ENCODE peak calls at places on chromosomes 7 and 10, in five cellular contexts. V, T, K, F and E are unnamed samples.

GRCh38 chr7:91064052-91064451 is 200.2 kb upstream of the FZD1 start:
- DNase-seq in T (no peak), V (no peak), F (no peak), K (no peak), E (no peak)

GRCh38 chr10:32957341-32958084 is 517 bp downstream of the ITGB1 start:
- DNase-seq in V (peak; percentile 85), T (peak; percentile 51), F (no peak), K (no peak), E (no peak)

GRCh38 chr10:78619244-78619851 is 449.4 kb upstream of the ZMIZ1 start:
- DNase-seq in T (no peak), V (no peak), K (no peak), F (no peak), E (no peak)

GRCh38 chr7:64888901-64889685 is 14.0 kb upstream of the ZNF273 start:
- DNase-seq in V (peak; percentile 77), K (no peak), T (no peak), F (no peak), E (no peak)

GRCh38 chr7:50312176-50312575 is 7.7 kb downstream of the IKZF1 start:
- DNase-seq in F (no peak), V (no peak), T (no peak), K (no peak), E (no peak)

GRCh38 chr10:49280001-49280408 is 19.0 kb upstream of the C10orf71 start:
- DNase-seq in F (no peak), V (no peak), K (no peak), T (no peak), E (no peak)

GRCh38 chr10:68462536-68462935 is 9.2 kb downstream of the DNA2 start:
- DNase-seq in K (no peak), F (no peak), T (no peak), V (no peak), E (no peak)

GRCh38 chr7:83861-84632 is 108.3 kb upstream of the FAM20C start:
- DNase-seq in K (no peak), T (peak; percentile 11), F (no peak), V (no peak), E (no peak)

GRCh38 chr7:107398161-107398560 is 71.7 kb upstream of the GPR22 start:
- DNase-seq in V (no peak), F (no peak), T (no peak), K (no peak), E (no peak)

GRCh38 chr10:5944389-5945202 is 32.7 kb downstream of the IL15RA start:
- DNase-seq in T (peak; percentile 97), F (no peak), K (peak; percentile 67), V (no peak), E (peak; percentile 61)

GRCh38 chr10:117226813-117227451 is 14.0 kb upstream of the SLC18A2 start:
- DNase-seq in K (peak; percentile 67), T (no peak), V (peak; percentile 69), F (no peak), E (peak; percentile 61)

GRCh38 chr10:124512040-124512428 is 50.4 kb downstream of the LHPP start:
- DNase-seq in K (no peak), F (no peak), V (no peak), T (no peak), E (no peak)

GRCh38 chr7:141242568-141242967 is 168.7 kb downstream of the TMEM178B start:
- DNase-seq in F (no peak), T (no peak), V (no peak), K (no peak), E (no peak)

GRCh38 chr7:29853072-29853471 is 46.8 kb downstream of the WIPF3 start:
- DNase-seq in F (no peak), V (no peak), T (no peak), K (no peak), E (no peak)

GRCh38 chr10:115956225-115957009 is 316.6 kb downstream of the GFRA1 start:
- DNase-seq in T (no peak), V (no peak), K (no peak), F (no peak), E (no peak)

GRCh38 chr10:59666310-59666709 is 43.3 kb downstream of the SLC16A9 start:
- DNase-seq in T (no peak), F (no peak), V (no peak), K (no peak), E (no peak)

GRCh38 chr7:13049946-13050345 is 362.5 kb downstream of the ARL4A start:
- DNase-seq in K (no peak), F (no peak), V (no peak), T (no peak), E (no peak)

GRCh38 chr10:98087309-98087708 is 47.1 kb upstream of the R3HCC1L start:
- DNase-seq in K (no peak), T (no peak), F (no peak), V (no peak), E (no peak)

GRCh38 chr10:101096378-101096777 is 34.6 kb downstream of the KAZALD1 start:
- DNase-seq in F (no peak), V (no peak), T (no peak), K (no peak), E (no peak)

GRCh38 chr10:59885430-59886134 is 20.8 kb downstream of the CCDC6 start:
- DNase-seq in F (peak; percentile 35), V (peak; percentile 20), K (no peak), T (no peak), E (no peak)

GRCh38 chr7:16447867-16448266 is 17.7 kb downstream of the SOSTDC1 start:
- DNase-seq in V (no peak), T (no peak), F (no peak), K (no peak), E (no peak)

GRCh38 chr10:58641708-58642107 is 129.0 kb downstream of the BICC1 start:
- DNase-seq in K (no peak), F (no peak), V (no peak), T (no peak), E (no peak)

GRCh38 chr10:116170815-116171250 is 102.2 kb downstream of the GFRA1 start:
- DNase-seq in T (no peak), K (no peak), F (no peak), V (no peak), E (no peak)

GRCh38 chr10:77049896-77050295 is 587.7 kb downstream of the KCNMA1 start:
- DNase-seq in K (no peak), T (no peak), F (no peak), V (no peak), E (no peak)

GRCh38 chr10:53314856-53315255 is 542.3 kb upstream of the MBL2 start:
- DNase-seq in F (no peak), V (no peak), K (no peak), T (no peak), E (peak; percentile 5)

GRCh38 chr10:88114368-88114767 is 250.9 kb downstream of the PTEN start:
- DNase-seq in T (no peak), K (peak; percentile 35), F (no peak), V (peak; percentile 45), E (no peak)

GRCh38 chr10:102597131-102597891 is 47.0 kb upstream of the TRIM8 start:
- DNase-seq in T (no peak), F (no peak), K (no peak), V (no peak), E (no peak)

GRCh38 chr10:102595914-102596313 is 48.4 kb upstream of the TRIM8 start:
- DNase-seq in V (no peak), F (no peak), K (no peak), T (no peak), E (no peak)

GRCh38 chr10:102596506-102596971 is 47.7 kb upstream of the TRIM8 start:
- DNase-seq in V (peak; percentile 65), K (peak; percentile 57), F (peak; percentile 56), T (peak; percentile 56), E (peak; percentile 65)

GRCh38 chr10:102593804-102594079 is 50.5 kb upstream of the TRIM8 start:
- DNase-seq in F (no peak), V (no peak), T (no peak), K (no peak), E (no peak)

DNA sequence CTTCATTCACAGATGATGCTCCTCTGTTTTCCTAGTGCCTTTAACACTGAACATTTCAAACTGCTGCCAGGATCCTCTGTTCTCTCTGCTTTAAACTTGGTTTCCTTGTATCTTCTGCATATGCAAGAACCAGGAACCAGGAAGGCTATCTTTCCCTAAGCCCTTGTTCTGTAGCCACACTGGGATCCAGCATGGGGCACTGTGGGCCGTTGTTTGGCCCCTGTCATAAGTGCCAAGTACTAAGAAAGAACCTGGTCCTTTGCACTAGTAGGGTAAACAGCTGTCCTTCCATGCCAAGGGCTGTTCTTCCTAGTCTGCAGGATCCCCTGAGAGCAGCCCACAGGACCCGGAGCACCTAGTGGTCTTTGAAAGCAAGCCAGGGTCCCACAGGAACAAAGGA is 49.0 kb upstream of the TRIM8 start:
- DNase-seq in K (no peak), T (no peak), V (no peak), F (no peak), E (no peak)
- TF ChIP-seq POLR2A in K (no peak), T (no peak), V (no peak), F (no peak), E (no peak)

GRCh38 chr7:100888988-100889760 is at the start of gene UFSP1:
- DNase-seq in V (no peak), K (peak; percentile 21), F (no peak), T (no peak), E (no peak)
- TF ChIP-seq POLR2A in V (peak; percentile 75), K (peak; percentile 46), F (peak; percentile 71), T (no peak), E (no peak)

GRCh38 chr7:138001529-138002095 is at the start of gene CREB3L2:
- DNase-seq in V (peak; percentile 87), K (no peak), T (peak; percentile 62), F (no peak), E (no peak)
- TF ChIP-seq POLR2A in V (peak; percentile 74), K (no peak), T (peak; percentile 67), F (peak; percentile 48), E (peak; percentile 17)

DNA sequence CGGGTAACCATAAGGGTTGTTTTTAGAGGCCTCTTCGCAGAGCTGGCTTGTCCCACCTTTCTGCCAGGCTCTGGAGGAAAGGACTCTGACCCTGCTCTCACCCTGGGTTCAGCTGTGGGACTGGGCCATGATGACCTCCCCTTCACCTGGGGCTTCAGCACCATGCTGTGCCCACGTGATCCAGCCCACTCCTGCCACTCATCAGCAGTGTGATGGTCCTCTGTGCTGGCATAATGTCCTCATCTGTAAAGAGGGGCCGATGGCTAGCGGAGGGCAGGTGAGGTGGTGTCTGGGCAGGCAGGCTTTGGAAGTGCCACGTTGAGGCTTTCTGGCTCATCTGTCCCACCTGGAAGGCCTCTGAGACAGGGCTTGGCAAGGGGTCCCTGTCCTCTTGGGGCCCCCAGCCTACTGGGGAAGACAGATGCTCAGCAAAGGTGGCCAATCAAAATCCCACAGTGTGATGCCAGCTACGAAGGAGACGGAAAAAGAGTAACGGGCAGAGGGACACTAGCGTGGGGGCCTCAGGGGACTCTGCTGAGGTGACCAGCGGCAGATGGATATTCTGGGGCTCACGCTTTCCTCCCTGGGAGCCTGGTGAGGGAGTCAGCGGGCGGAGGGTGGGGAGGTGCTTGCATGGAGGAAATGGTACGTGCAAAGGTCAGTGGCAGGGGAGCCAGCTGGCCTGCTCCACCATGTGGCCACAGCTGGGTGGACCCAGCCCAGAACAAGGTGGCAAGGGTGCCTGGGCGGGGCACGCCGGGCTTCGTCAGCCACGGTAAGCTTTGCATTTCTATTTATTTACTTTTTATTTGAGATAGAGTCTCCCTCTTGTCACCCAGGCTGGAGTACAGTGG is 5.4 kb downstream of the LRWD1 start:
- DNase-seq in F (no peak), K (no peak), T (no peak), V (no peak), E (no peak)
- TF ChIP-seq POLR2A in F (no peak), K (no peak), T (no peak), V (no peak), E (no peak)